ENCODE peak calls at places on chromosomes 11 and 22, in ten cellular contexts. Z is MM.1S, G is PC-3, S is left ventricle myocardium inferior, D is IMR-90, V is heart right ventricle, C is H9, F is prostate gland, K is breast epithelium, J is left lung. X is an unnamed sample. For H3K9me3 and H3K27me3, the result is how much of the 10 kb centered on the place peaks cover.

GRCh38 chr11:14908214-14908880 is 16.3 kb upstream of the CYP2R1 start:
- DNase-seq in J (no peak), F (peak), Z (peak), S (no peak), C (peak), K (no peak), V (no peak), D (peak), G (peak), X (no peak)

GRCh38 chr11:122874991-122875390 is 7.6 kb upstream of the JHY start:
- DNase-seq in V (no peak), Z (no peak), F (no peak), G (no peak), S (no peak), K (no peak), J (no peak), C (no peak), D (no peak), X (no peak)

GRCh38 chr22:47333625-47334024 is 571.2 kb downstream of the TBC1D22A start:
- DNase-seq in J (no peak), D (peak), F (peak), S (no peak), Z (peak), K (no peak), C (no peak), G (peak), V (no peak), X (no peak)

GRCh38 chr11:122755941-122756340 is 82.4 kb upstream of the CRTAM start:
- DNase-seq in D (no peak), C (no peak), S (no peak), J (no peak), F (no peak), V (no peak), K (no peak), Z (no peak), G (no peak), X (no peak)

GRCh38 chr11:45565589-45565988 is 99.8 kb downstream of the CHST1 start:
- DNase-seq in F (no peak), J (no peak), Z (no peak), C (no peak), D (no peak), K (no peak), G (no peak), V (no peak), S (no peak), X (no peak)

GRCh38 chr11:12066056-12066798 is 44.2 kb upstream of the MICAL2 start:
- DNase-seq in V (no peak), D (peak), Z (no peak), C (no peak), K (no peak), G (peak), F (peak), S (no peak), J (no peak), X (no peak)

GRCh38 chr11:87173185-87174039 is 135.7 kb downstream of the TMEM135 start:
- DNase-seq in K (no peak), J (no peak), G (peak), V (no peak), Z (no peak), F (peak), D (peak), C (no peak), S (no peak), X (no peak)

GRCh38 chr11:61357233-61357893 is 4.3 kb downstream of the CYB561A3 start:
- DNase-seq in J (no peak), C (no peak), F (no peak), V (no peak), D (no peak), G (no peak), K (no peak), Z (no peak), S (no peak), X (no peak)

GRCh38 chr11:69918231-69918937 is 99.2 kb upstream of the FGF3 start:
- DNase-seq in Z (no peak), J (no peak), K (peak), S (peak), C (no peak), G (no peak), V (no peak), D (no peak), F (no peak), X (no peak)

GRCh38 chr22:23062616-23063538 is 7.4 kb upstream of the GNAZ start:
- DNase-seq in V (peak), S (no peak), Z (no peak), G (no peak), K (peak), C (peak), F (no peak), D (no peak), J (no peak), X (no peak)

GRCh38 chr22:40728731-40729189 is 49.5 kb downstream of the MCHR1 start:
- DNase-seq in D (no peak), G (no peak), J (no peak), F (peak), K (no peak), S (no peak), Z (no peak), V (no peak), C (no peak), X (peak)

GRCh38 chr11:68621826-68622225 is 62.5 kb upstream of the GAL start:
- DNase-seq in K (no peak), C (no peak), G (no peak), F (no peak), D (no peak), J (no peak), Z (no peak), V (no peak), S (no peak), X (no peak)

GRCh38 chr11:1153105-1153950 is 4.4 kb upstream of the MUC5AC start:
- DNase-seq in K (peak), C (peak), D (no peak), F (no peak), S (no peak), V (no peak), J (no peak), Z (no peak), G (peak), X (no peak)

GRCh38 chr22:23591203-23591791 is 11.2 kb upstream of the IGLL1 start:
- DNase-seq in J (no peak), G (peak), Z (peak), F (peak), D (peak), C (peak), S (peak), K (no peak), V (peak), X (peak)

GRCh38 chr11:19027829-19028595 is 32.5 kb downstream of the MRGPRX2 start:
- DNase-seq in D (peak), V (no peak), J (no peak), F (no peak), K (no peak), Z (no peak), C (no peak), G (peak), S (no peak), X (no peak)

GRCh38 chr11:47711225-47711624 is 3.9 kb downstream of the AGBL2 start:
- DNase-seq in G (no peak), F (no peak), C (no peak), J (no peak), V (no peak), K (no peak), D (no peak), S (no peak), Z (no peak), X (no peak)

GRCh38 chr11:1639102-1639620 is 9.6 kb downstream of the KRTAP5-5 start:
- DNase-seq in D (no peak), C (no peak), V (peak), F (no peak), K (no peak), G (no peak), Z (no peak), J (no peak), S (peak), X (no peak)

GRCh38 chr11:14967581-14968214 is 4.5 kb downstream of the CALCA start:
- DNase-seq in F (no peak), G (no peak), C (no peak), V (no peak), K (no peak), D (no peak), S (no peak), J (no peak), Z (no peak), X (no peak)

GRCh38 chr11:119700536-119701346 is 28.3 kb downstream of the NECTIN1 start:
- DNase-seq in C (no peak), F (no peak), Z (no peak), K (no peak), G (peak), J (peak), S (no peak), V (no peak), D (no peak), X (no peak)

GRCh38 chr11:102630598-102631448 is 5.7 kb upstream of the MMP20 start:
- DNase-seq in G (no peak), J (no peak), D (no peak), S (no peak), C (no peak), V (no peak), Z (no peak), F (no peak), K (no peak), X (no peak)

GRCh38 chr11:121482231-121483129 is 29.7 kb upstream of the SORL1-AS1 start:
- DNase-seq in Z (peak), V (no peak), K (no peak), F (no peak), S (no peak), D (no peak), G (no peak), C (no peak), J (peak), X (peak)

GRCh38 chr11:1598816-1599215 is 722 bp upstream of the KRTAP5-2 start:
- DNase-seq in K (no peak), V (no peak), D (no peak), G (no peak), Z (no peak), J (no peak), F (no peak), C (no peak), S (no peak), X (no peak)

GRCh38 chr11:121630041-121630440 is 177.3 kb upstream of the SORL1-AS1 start:
- DNase-seq in Z (no peak), K (no peak), S (no peak), V (no peak), F (no peak), D (peak), C (no peak), J (no peak), G (peak), X (no peak)

GRCh38 chr11:115080923-115081322 is 402.6 kb downstream of the NXPE2 start:
- DNase-seq in F (no peak), G (no peak), K (no peak), D (no peak), J (no peak), V (no peak), S (no peak), C (no peak), Z (no peak), X (no peak)

GRCh38 chr11:46006418-46007070 is 84.1 kb downstream of the LARGE2 start:
- DNase-seq in Z (peak), J (no peak), V (peak), C (no peak), G (peak), S (no peak), F (peak), D (peak), K (no peak), X (peak)

GRCh38 chr11:108122166-108122628 is 830 bp downstream of the ACAT1 start:
- DNase-seq in J (no peak), V (no peak), D (no peak), G (peak), C (no peak), S (no peak), Z (no peak), K (no peak), F (no peak), X (no peak)

GRCh38 chr11:8167796-8168195 is 1.0 kb downstream of the RIC3 start:
- DNase-seq in G (no peak), S (no peak), K (no peak), C (no peak), J (no peak), F (no peak), D (peak), Z (no peak), V (no peak), X (no peak)

GRCh38 chr11:92828576-92828975 is 140.9 kb upstream of the MTNR1B start:
- DNase-seq in F (no peak), K (no peak), S (no peak), J (no peak), C (no peak), V (no peak), Z (no peak), D (no peak), G (no peak), X (no peak)

GRCh38 chr22:37229805-37230672 is 14.0 kb downstream of the RAC2 start:
- DNase-seq in K (no peak), C (no peak), D (peak), F (no peak), J (peak), Z (peak), S (peak), G (peak), V (no peak), X (peak)

GRCh38 chr22:25350551-25350971 is 131.1 kb downstream of the CRYBB2 start:
- DNase-seq in F (no peak), C (peak), J (no peak), V (no peak), S (no peak), D (no peak), Z (no peak), G (no peak), K (peak), X (no peak)

GRCh38 chr11:77151804-77152513 is 23.9 kb downstream of the MYO7A start:
- DNase-seq in D (peak), J (no peak), G (no peak), C (no peak), Z (no peak), V (no peak), S (no peak), F (no peak), K (no peak), X (peak)

GRCh38 chr11:72570893-72571741 is 103.1 kb downstream of the PDE2A start:
- DNase-seq in G (no peak), C (peak), J (no peak), K (no peak), V (no peak), S (no peak), Z (no peak), F (no peak), D (no peak), X (no peak)

GRCh38 chr22:39309364-39309861 is 10.0 kb downstream of the RPL3 start:
- DNase-seq in K (no peak), F (peak), Z (no peak), V (no peak), G (no peak), S (no peak), D (no peak), J (no peak), C (peak), X (no peak)

GRCh38 chr11:66467756-66468155 is 1.1 kb downstream of the PELI3 start:
- DNase-seq in Z (no peak), K (no peak), S (no peak), C (peak), V (no peak), J (peak), F (no peak), G (peak), D (no peak), X (no peak)

DNA sequence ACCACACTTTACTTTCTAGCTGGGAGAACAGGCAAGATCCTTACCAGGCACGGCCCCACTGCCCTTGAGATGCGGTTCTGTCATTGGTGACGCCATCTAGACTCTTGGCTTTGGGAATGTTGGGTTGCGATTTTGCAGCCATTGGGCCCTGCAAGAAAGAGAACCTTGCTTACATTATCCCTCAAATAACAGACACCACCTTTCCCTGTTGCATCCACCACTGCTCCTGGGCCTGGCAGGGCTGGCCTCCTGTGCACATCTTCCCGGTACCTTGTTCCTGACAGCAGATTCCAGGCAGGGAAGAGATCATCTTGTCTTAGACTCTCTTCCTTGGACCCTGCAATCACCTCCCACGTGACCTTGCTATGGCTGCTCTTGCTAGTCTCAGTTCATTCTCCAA is 3.4 kb downstream of the DHCR7 start:
- DNase-seq in K (no peak), D (no peak), G (no peak), J (no peak), V (no peak), F (no peak), S (no peak), C (no peak), Z (no peak), X (no peak)
- H3K9me3 ChIP-seq in K (under half), D (under half), G (under half), J (under half), V (under half), F (under half), S (under half), C (under half), Z (under half), X (under half)

GRCh38 chr11:111362887-111363411 is 16.1 kb downstream of the POU2AF1 start:
- DNase-seq in V (no peak), G (no peak), C (no peak), F (peak), K (no peak), J (peak), Z (no peak), S (no peak), D (no peak), X (no peak)
- TF ChIP-seq CTCF in V (no peak), G (no peak), C (no peak), F (no peak), K (no peak), J (no peak), Z (no peak), S (no peak), D (no peak), X (no peak)

GRCh38 chr11:131463162-131463561 is 92.7 kb downstream of the NTM start:
- DNase-seq in C (no peak), V (no peak), D (no peak), S (no peak), G (no peak), K (no peak), Z (no peak), J (no peak), F (no peak), X (no peak)

GRCh38 chr11:131464024-131464423 is 93.6 kb downstream of the NTM start:
- DNase-seq in S (no peak), J (no peak), G (no peak), Z (no peak), C (no peak), V (no peak), D (no peak), F (no peak), K (no peak), X (no peak)

GRCh38 chr11:131462622-131463021 is 92.2 kb downstream of the NTM start:
- DNase-seq in D (no peak), C (no peak), S (no peak), Z (no peak), K (no peak), G (no peak), J (no peak), F (no peak), V (no peak), X (no peak)

GRCh38 chr11:131464481-131464880 is 94.1 kb downstream of the NTM start:
- DNase-seq in Z (no peak), D (no peak), J (no peak), K (no peak), C (no peak), V (no peak), G (no peak), F (no peak), S (no peak), X (no peak)

GRCh38 chr11:131463609-131464008 is 93.2 kb downstream of the NTM start:
- DNase-seq in D (no peak), G (no peak), S (no peak), V (no peak), K (no peak), Z (no peak), J (no peak), C (no peak), F (no peak), X (no peak)
- H3K27me3 ChIP-seq in D (under half), G (half or more), S (half or more), V (half or more), K (under half), Z (under half), J (under half), C (under half), F (under half), X (under half)

GRCh38 chr11:98600103-98600502 is 420.6 kb upstream of the CNTN5 start:
- DNase-seq in S (no peak), J (no peak), C (no peak), D (no peak), G (no peak), Z (no peak), V (no peak), K (no peak), F (no peak), X (no peak)

DNA sequence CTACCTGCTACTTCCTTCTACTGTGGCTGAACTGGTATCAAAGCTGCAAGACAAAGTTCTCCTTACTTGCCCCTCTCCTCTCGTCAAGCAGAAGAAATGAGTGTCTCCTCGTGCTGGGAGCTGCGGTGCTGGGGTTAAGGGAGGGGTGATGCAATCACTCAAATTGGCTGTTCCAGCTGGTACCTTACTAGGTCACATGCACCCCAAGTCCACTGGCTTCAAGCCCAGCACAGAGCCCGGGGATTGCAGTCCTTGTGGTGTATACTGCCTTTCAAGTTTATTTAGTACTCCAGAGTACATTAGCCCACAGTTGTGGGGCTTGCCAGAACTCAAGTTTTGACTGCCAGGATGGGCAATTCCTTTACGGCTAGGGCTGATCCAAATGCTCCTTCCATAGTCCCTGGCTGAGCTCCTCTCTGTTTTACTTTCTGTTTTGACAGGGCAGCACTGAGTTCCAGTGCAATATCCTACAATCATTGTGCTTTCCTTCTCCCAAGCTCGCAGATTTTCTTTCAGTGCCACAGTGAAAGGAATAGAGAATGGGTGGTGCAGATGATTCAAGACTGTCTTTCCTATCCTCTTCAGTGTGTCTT is 419.5 kb upstream of the CNTN5 start:
- DNase-seq in G (no peak), D (no peak), S (no peak), V (no peak), F (no peak), K (no peak), Z (peak), C (no peak), J (peak), X (no peak)
- H3K9me3 ChIP-seq in G (under half), D (under half), S (under half), V (under half), F (under half), K (under half), Z (under half), C (under half), J (under half), X (under half)

DNA sequence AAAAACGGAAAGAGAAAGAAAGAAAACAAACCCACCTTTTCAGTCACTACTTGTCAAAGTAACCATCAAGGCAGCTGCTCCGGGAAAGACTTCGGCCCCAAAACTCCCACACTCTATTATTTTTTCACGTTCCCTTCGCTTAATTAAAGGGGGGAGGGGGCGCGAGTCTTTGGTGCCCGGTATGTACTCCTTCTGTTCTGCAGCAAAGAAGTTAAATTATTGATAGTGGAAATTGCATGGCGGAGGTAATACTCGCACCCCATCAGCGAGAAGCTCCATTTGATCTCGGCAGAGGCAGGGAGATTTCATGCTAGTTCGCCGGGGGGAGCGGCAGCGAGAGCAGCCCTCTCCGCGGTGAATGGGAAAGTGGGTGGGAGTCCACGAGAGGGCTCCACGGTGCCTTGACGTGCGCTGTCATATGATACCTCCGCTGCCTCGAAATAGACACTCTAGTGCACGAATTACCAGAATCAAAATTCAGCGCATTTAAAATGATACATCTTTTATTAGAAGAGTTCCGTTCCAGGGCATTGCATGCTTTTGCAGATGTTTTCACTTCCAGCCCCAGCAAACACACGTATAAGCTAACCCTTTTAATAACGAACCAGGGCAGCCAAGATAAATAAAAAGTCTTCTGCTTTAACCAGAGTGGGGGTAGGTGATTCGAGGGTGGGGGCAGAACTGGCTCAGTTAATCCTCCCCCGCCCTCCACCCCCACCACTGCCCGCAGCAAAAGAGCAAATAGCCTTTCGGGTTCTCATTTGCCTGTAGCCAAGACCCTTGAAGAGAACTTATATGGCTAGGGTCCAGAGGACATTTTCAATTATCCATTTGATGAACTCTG is 1.2 kb upstream of the BDNF start:
- DNase-seq in V (peak), Z (peak), G (peak), D (peak), C (no peak), F (no peak), K (no peak), S (peak), J (no peak), X (no peak)
- TF ChIP-seq CTCF in V (peak), Z (peak), G (peak), D (peak), C (no peak), F (no peak), K (no peak), S (peak), J (no peak), X (no peak)

GRCh38 chr11:79440451-79441158 is at the start of gene TENM4:
- DNase-seq in F (peak), J (peak), S (peak), D (peak), G (peak), Z (peak), K (peak), V (peak), C (peak), X (no peak)
- H3K27me3 ChIP-seq in F (under half), J (half or more), S (half or more), D (under half), G (half or more), Z (under half), K (under half), V (half or more), C (under half), X (half or more)

X was measured in CD4-positive, alpha-beta T cell.